ENCODE peak calls at places on chromosome 16, in four cellular contexts. One of them, this sample, is unnamed.

GRCh38 chr16:70692481-70693203 is 6.8 kb upstream of the MTSS2 start:
- DNase-seq in PC-9: no peak
- DNase-seq in prostate gland: no peak
- DNase-seq in RWPE1: no peak
- DNase-seq in this sample: no peak

GRCh38 chr16:11700264-11701029 is 32.2 kb downstream of the SNN start:
- DNase-seq in PC-9: peak; percentile 47
- DNase-seq in prostate gland: no peak
- DNase-seq in RWPE1: no peak
- DNase-seq in this sample: no peak

GRCh38 chr16:51762081-51762995 is 611.3 kb upstream of the SALL1 start:
- DNase-seq in PC-9: no peak
- DNase-seq in prostate gland: peak; percentile 73
- DNase-seq in RWPE1: peak; percentile 55
- DNase-seq in this sample: no peak

GRCh38 chr16:16864536-16864935 is 485.6 kb downstream of the NPIPA7 start:
- DNase-seq in PC-9: no peak
- DNase-seq in prostate gland: no peak
- DNase-seq in RWPE1: no peak
- DNase-seq in this sample: no peak

GRCh38 chr16:19094542-19095365 is 19.0 kb upstream of the ITPRIPL2 start:
- DNase-seq in PC-9: no peak
- DNase-seq in prostate gland: no peak
- DNase-seq in RWPE1: no peak
- DNase-seq in this sample: no peak

GRCh38 chr16:75203106-75203505 is 3.9 kb downstream of the CTRB2 start:
- DNase-seq in PC-9: no peak
- DNase-seq in prostate gland: no peak
- DNase-seq in RWPE1: no peak
- DNase-seq in this sample: no peak

GRCh38 chr16:9316615-9317014 is 225.2 kb downstream of the HAPSTR1 start:
- DNase-seq in PC-9: no peak
- DNase-seq in prostate gland: no peak
- DNase-seq in RWPE1: no peak
- DNase-seq in this sample: no peak

GRCh38 chr16:4676826-4677225 is 16.5 kb upstream of the NUDT16L1 start:
- DNase-seq in PC-9: no peak
- DNase-seq in prostate gland: no peak
- DNase-seq in RWPE1: no peak
- DNase-seq in this sample: no peak

GRCh38 chr16:69511641-69512040 is 54.1 kb upstream of the NFAT5 start:
- DNase-seq in PC-9: no peak
- DNase-seq in prostate gland: no peak
- DNase-seq in RWPE1: no peak
- DNase-seq in this sample: no peak

GRCh38 chr16:13193721-13194120 is 292.3 kb downstream of the SHISA9 start:
- DNase-seq in PC-9: peak; percentile 38
- DNase-seq in prostate gland: no peak
- DNase-seq in RWPE1: no peak
- DNase-seq in this sample: no peak

GRCh38 chr16:87789437-87790277 is 23.9 kb upstream of the KLHDC4 start:
- DNase-seq in PC-9: peak; percentile 91
- DNase-seq in prostate gland: no peak
- DNase-seq in RWPE1: peak; percentile 94
- DNase-seq in this sample: peak; percentile 98

GRCh38 chr16:84414789-84415326 is 46.5 kb downstream of the ATP2C2 start:
- DNase-seq in PC-9: no peak
- DNase-seq in prostate gland: no peak
- DNase-seq in RWPE1: no peak
- DNase-seq in this sample: no peak

GRCh38 chr16:82657239-82657638 is 30.5 kb downstream of the CDH13 start:
- DNase-seq in PC-9: no peak
- DNase-seq in prostate gland: no peak
- DNase-seq in RWPE1: no peak
- DNase-seq in this sample: no peak

GRCh38 chr16:89700649-89701424 is 668 bp downstream of the SPATA2L start:
- DNase-seq in PC-9: peak; percentile 57
- DNase-seq in prostate gland: peak; percentile 51
- DNase-seq in RWPE1: no peak
- DNase-seq in this sample: no peak
- H3K27ac ChIP-seq in PC-9: peak overlapping the region; percentile 29
- H3K27ac ChIP-seq in prostate gland: peak overlapping the region; percentile 97
- H3K27ac ChIP-seq in RWPE1: peak overlapping the region; percentile 76
- H3K27ac ChIP-seq in this sample: peak overlapping the region; percentile 74

GRCh38 chr16:21638573-21638975 is 13.8 kb downstream of the IGSF6 start:
- DNase-seq in PC-9: peak; percentile 88
- DNase-seq in prostate gland: no peak
- DNase-seq in RWPE1: peak; percentile 68
- DNase-seq in this sample: peak; percentile 71
- H3K27ac ChIP-seq in PC-9: peak overlapping the region; percentile 75
- H3K27ac ChIP-seq in prostate gland: no peak overlapping the region
- H3K27ac ChIP-seq in RWPE1: no peak overlapping the region
- H3K27ac ChIP-seq in this sample: peak overlapping the region; percentile 85

DNA sequence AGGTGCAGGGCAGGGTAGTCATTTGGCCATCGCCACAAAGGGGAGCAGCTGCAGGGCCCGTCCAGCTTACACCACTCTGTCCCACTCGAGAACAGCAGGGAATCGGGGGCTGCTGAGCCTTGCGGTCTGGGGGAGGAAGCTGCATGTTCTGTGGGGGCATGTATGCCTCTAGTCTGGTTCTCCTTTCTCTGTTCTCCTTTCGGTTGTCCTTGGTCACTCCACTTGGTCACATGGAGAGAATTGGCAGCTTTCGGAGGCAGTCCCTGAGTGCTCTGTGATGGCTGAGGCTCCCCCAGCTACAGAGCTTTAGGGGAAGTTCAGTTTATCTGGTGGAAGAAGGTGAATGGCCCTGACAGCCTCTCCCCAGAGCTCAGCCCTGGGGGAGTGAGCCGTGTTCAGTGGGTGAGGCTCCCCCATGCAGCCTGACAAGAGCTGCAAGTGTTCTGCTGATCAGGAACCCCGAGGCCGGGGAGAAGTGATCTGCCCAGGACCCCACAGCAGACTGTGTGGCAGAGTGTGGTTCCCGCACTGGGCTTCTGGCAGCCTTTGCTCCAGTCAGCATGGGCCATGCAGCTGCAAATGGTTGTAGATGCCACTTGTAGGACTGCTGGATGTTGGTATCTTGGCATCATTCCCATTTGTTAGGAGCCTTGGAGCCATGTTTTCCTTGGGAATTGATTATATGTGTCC is 22.3 kb upstream of the SMPD3 start:
- DNase-seq in PC-9: no peak
- DNase-seq in prostate gland: no peak
- DNase-seq in RWPE1: no peak
- DNase-seq in this sample: no peak
- H3K27ac ChIP-seq in PC-9: no peak overlapping the region
- H3K27ac ChIP-seq in prostate gland: peak overlapping the region; percentile 53
- H3K27ac ChIP-seq in RWPE1: no peak overlapping the region
- H3K27ac ChIP-seq in this sample: no peak overlapping the region

DNA sequence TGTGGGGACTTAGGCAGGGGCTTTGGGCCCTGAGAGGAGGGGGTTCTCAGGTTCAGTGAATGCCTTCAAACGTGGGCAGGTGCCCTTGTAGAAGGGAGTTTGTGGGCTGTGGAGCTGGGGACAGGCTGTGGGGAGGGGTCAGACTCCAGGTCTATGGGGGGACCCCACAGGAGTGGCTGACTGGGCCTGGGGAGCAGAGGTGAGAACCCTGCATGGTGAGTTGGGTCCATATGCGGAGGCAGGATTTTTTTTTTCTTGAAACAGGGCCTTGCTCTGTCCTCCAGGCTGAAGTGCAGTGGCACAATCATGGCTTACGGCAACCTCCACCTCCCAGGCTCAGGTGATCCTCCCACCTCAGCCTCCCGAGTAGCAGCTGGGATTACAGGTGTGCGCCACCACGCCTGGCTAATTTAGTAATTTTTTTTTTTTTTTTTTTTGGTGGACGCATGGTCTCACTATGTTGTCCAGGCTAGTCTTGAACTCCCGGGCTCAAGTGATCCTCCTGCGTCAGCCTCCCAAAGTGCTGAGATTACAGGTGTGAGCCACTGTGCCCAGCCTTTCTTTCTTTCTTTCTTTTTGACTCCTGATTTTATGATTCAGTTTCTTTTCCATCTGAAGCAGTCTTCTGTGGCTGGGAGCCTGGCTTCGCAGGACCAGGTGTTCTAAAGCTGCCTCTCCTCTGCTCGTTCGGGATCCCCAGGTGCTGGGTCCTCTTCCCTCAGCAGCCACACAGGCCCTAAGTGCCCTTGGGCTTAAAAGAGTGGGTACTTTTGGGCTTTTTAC is 19.0 kb upstream of the ADCY7 start:
- DNase-seq in PC-9: no peak
- DNase-seq in prostate gland: no peak
- DNase-seq in RWPE1: no peak
- DNase-seq in this sample: no peak
- H3K27ac ChIP-seq in PC-9: no peak overlapping the region
- H3K27ac ChIP-seq in prostate gland: no peak overlapping the region
- H3K27ac ChIP-seq in RWPE1: peak overlapping the region; percentile 86
- H3K27ac ChIP-seq in this sample: no peak overlapping the region

GRCh38 chr16:1078579-1079021 is 6.1 kb downstream of the SSTR5 start:
- DNase-seq in PC-9: peak; percentile 76
- DNase-seq in prostate gland: peak; percentile 91
- DNase-seq in RWPE1: peak; percentile 92
- DNase-seq in this sample: peak; percentile 54
- H3K27ac ChIP-seq in PC-9: no peak overlapping the region
- H3K27ac ChIP-seq in prostate gland: peak overlapping the region; percentile 59
- H3K27ac ChIP-seq in RWPE1: peak overlapping the region; percentile 95
- H3K27ac ChIP-seq in this sample: no peak overlapping the region

GRCh38 chr16:23039118-23039517 is 110.1 kb downstream of the USP31 start:
- DNase-seq in PC-9: no peak
- DNase-seq in prostate gland: no peak
- DNase-seq in RWPE1: no peak
- DNase-seq in this sample: no peak
- H3K27ac ChIP-seq in PC-9: no peak overlapping the region
- H3K27ac ChIP-seq in prostate gland: no peak overlapping the region
- H3K27ac ChIP-seq in RWPE1: no peak overlapping the region
- H3K27ac ChIP-seq in this sample: no peak overlapping the region

This sample was measured in epithelial cell of prostate.